ENCODE peak calls at places on chromosomes 5 and 9, in seven cellular contexts. H, D, V, N, R, J and Q are unnamed samples.

GRCh38 chr5:43075319-43076293 is 35.5 kb upstream of the ANXA2R start:
- DNase-seq in H (no peak), D (no peak), V (no peak), N (peak; percentile 48), R (peak; percentile 34), J (no peak), Q (no peak)

GRCh38 chr5:178777557-178777956 is 47.1 kb upstream of the ZNF354A start:
- DNase-seq in H (no peak), D (no peak), V (no peak), N (peak; percentile 94), R (no peak), J (no peak), Q (no peak)

GRCh38 chr9:91179237-91180138 is 182.2 kb downstream of the AUH start:
- DNase-seq in H (no peak), D (no peak), V (no peak), N (no peak), R (peak; percentile 54), J (no peak), Q (no peak)

GRCh38 chr5:89968870-89969472 is 440.6 kb downstream of the CETN3 start:
- DNase-seq in H (no peak), D (no peak), V (no peak), N (no peak), R (peak; percentile 69), J (peak; percentile 11), Q (peak; percentile 4)

GRCh38 chr5:69368458-69369368 is 607 bp downstream of the AK6 start:
- DNase-seq in H (peak; percentile 8), D (peak; percentile 43), V (no peak), N (peak; percentile 62), R (peak; percentile 19), J (no peak), Q (no peak)

GRCh38 chr9:128271112-128271511 is 4.7 kb downstream of the GOLGA2 start:
- DNase-seq in H (no peak), D (no peak), V (peak; percentile 36), N (no peak), R (no peak), J (no peak), Q (no peak)

GRCh38 chr9:89669361-89669842 is 64.6 kb downstream of the GADD45G start:
- DNase-seq in H (no peak), D (no peak), V (peak; percentile 26), N (no peak), R (no peak), J (peak; percentile 67), Q (no peak)

GRCh38 chr9:79014929-79015699 is 556.7 kb upstream of the TLE4 start:
- DNase-seq in H (no peak), D (no peak), V (no peak), N (no peak), R (no peak), J (no peak), Q (no peak)

GRCh38 chr5:104130320-104130719 is 567.7 kb upstream of the NUDT12 start:
- DNase-seq in H (no peak), D (no peak), V (no peak), N (no peak), R (no peak), J (no peak), Q (no peak)

GRCh38 chr5:40594811-40595210 is 84.9 kb upstream of the PTGER4 start:
- DNase-seq in H (no peak), D (no peak), V (no peak), N (no peak), R (peak; percentile 22), J (no peak), Q (no peak)

GRCh38 chr5:10610058-10610457 is 46.2 kb downstream of the ANKRD33B start:
- DNase-seq in H (no peak), D (no peak), V (no peak), N (no peak), R (no peak), J (no peak), Q (no peak)

GRCh38 chr9:93662952-93663572 is 86.7 kb downstream of the PHF2 start:
- DNase-seq in H (no peak), D (no peak), V (no peak), N (no peak), R (no peak), J (no peak), Q (no peak)

GRCh38 chr5:180910735-180911134 is 11.8 kb downstream of the BTNL8 start:
- DNase-seq in H (no peak), D (no peak), V (no peak), N (no peak), R (no peak), J (no peak), Q (no peak)

GRCh38 chr9:107137495-107138202 is 145.4 kb upstream of the RAD23B start:
- DNase-seq in H (no peak), D (peak; percentile 57), V (no peak), N (peak; percentile 31), R (peak; percentile 31), J (no peak), Q (peak; percentile 25)

GRCh38 chr9:79471577-79472543 is 99.9 kb upstream of the TLE4 start:
- DNase-seq in H (peak; percentile 53), D (peak; percentile 53), V (no peak), N (peak; percentile 30), R (peak; percentile 42), J (peak; percentile 57), Q (no peak)

GRCh38 chr9:35691325-35691631 is 1.6 kb upstream of the TPM2 start:
- DNase-seq in H (no peak), D (no peak), V (no peak), N (no peak), R (no peak), J (no peak), Q (no peak)

GRCh38 chr5:32545102-32545847 is 40.1 kb upstream of the SUB1 start:
- DNase-seq in H (no peak), D (no peak), V (no peak), N (peak; percentile 65), R (no peak), J (no peak), Q (no peak)

GRCh38 chr5:123997354-123998215 is 485.6 kb downstream of the CSNK1G3 start:
- DNase-seq in H (peak; percentile 64), D (peak; percentile 13), V (no peak), N (no peak), R (peak; percentile 69), J (no peak), Q (peak; percentile 61)

GRCh38 chr5:157651011-157651611 is 1.1 kb downstream of the SOX30 start:
- DNase-seq in H (no peak), D (no peak), V (no peak), N (no peak), R (no peak), J (no peak), Q (no peak)

GRCh38 chr5:157651623-157652376 is 438 bp downstream of the SOX30 start:
- DNase-seq in H (no peak), D (no peak), V (peak; percentile 77), N (no peak), R (peak; percentile 35), J (peak; percentile 64), Q (no peak)

GRCh38 chr5:157648275-157648990 is 3.8 kb downstream of the SOX30 start:
- DNase-seq in H (no peak), D (no peak), V (no peak), N (no peak), R (peak; percentile 42), J (no peak), Q (no peak)

GRCh38 chr5:157649091-157649490 is 3.1 kb downstream of the SOX30 start:
- DNase-seq in H (no peak), D (no peak), V (no peak), N (no peak), R (no peak), J (no peak), Q (no peak)

DNA sequence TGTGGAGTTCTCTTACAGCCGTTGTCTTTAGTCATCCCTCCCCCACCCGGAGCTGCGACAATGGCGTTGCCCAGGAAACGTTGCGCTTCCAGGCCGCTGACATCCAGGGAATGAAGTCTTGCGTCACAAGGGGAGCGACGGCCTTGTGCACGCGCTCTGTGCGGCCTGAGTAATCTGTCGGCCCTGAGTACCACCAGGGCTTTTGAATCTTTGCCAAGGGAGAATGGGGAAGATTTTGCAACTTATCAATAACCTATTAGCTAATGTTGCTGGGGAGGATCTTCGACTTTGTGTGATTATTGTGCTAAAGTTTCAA is at the start of gene SOX30:
- DNase-seq in H (no peak), D (no peak), V (no peak), N (no peak), R (no peak), J (no peak), Q (no peak)
- H3K4me3 ChIP-seq in H (peak within 1 kb of the TSS; percentile 27), D (no peak within 1 kb of the TSS), V (no peak within 1 kb of the TSS), N (no peak within 1 kb of the TSS), R (peak within 1 kb of the TSS; percentile 19), J (no peak within 1 kb of the TSS), Q (peak within 1 kb of the TSS; percentile 23)

DNA sequence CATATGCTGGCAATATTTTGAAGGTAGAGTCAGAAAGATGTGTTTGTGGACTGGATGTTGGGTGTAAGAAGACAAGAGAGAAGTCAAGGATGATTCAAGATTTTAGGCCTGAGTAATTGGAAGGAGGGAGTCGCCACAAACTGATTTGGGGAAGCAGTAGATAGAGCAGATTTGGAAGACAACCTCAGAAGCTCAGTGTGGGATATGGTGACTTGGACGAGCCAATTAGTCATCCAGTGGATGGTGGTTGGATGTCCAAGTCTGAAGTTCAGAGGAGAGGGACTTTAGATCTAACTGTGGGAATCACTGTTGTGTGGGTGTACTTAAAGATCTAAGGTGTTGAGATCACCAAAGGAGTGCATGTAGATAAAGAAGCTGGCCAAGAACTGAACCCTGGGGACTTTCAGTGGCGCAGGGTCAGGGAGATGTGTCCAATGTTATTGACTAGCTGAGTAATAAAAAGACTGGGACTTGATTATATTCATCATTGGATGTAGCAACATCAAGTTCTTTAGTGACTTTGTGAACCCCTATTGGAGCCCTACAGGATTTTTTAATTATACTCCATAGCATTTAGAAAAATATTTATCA is 2.3 kb downstream of the IDNK start:
- DNase-seq in H (no peak), D (no peak), V (no peak), N (peak; percentile 27), R (no peak), J (no peak), Q (no peak)
- H3K4me3 ChIP-seq in H (no peak overlapping the region), D (no peak overlapping the region), V (no peak overlapping the region), N (no peak overlapping the region), R (no peak overlapping the region), J (no peak overlapping the region), Q (no peak overlapping the region)

DNA sequence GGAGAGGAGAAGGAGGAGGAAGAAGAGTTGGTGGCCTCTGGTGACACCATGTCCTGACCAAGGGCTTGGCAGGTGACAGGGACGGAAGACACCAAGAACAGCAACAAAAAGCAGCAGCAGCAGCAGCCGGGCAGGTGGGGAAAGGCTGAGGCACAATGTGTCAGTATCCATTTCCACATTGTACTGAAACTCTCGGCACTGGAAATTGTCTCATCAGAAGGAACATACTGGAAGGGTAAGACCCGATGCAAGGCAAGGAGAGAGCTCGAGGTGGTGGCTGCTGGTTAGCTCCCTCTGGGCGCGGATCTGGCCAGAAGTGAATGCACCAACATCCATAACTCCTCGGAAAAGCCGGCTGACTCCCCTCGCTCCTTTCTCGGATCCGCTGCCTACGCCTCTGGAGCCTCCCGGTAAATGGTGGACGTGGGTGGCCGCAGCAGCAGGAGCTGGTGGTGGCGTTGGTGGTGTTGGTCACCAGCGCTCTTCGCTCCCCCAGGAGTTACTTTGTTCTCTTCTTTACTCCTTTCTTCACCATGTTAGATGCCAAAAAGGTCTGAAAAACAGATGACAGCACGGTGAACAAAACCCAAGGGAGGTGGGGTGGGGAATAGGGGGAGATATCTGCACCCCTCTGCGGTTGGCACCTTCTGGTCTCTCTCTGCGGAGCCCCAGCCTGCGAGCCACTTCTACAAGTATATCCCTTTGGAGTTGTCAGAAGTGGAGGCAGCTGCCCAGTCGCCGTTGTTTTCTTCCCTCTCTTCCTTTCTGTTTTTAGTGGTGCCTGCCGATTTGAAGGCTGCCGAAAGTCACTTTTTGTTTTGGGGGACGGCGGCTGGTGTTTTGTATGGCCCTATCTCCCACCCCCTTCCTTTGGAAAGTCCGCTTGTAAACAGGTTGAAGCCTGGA is 463 bp downstream of the FGF10 start:
- DNase-seq in H (no peak), D (peak; percentile 46), V (peak; percentile 73), N (no peak), R (peak; percentile 11), J (peak; percentile 40), Q (no peak)
- H3K4me3 ChIP-seq in H (peak overlapping the region; percentile 45), D (peak overlapping the region; percentile 55), V (peak overlapping the region; percentile 77), N (no peak overlapping the region), R (peak overlapping the region; percentile 40), J (peak overlapping the region; percentile 53), Q (peak overlapping the region; percentile 10)

GRCh38 chr5:88390007-88390385 is 121.4 kb upstream of the TMEM161B start:
- DNase-seq in H (no peak), D (no peak), V (no peak), N (no peak), R (no peak), J (no peak), Q (no peak)
- H3K4me3 ChIP-seq in H (no peak overlapping the region), D (no peak overlapping the region), V (no peak overlapping the region), N (no peak overlapping the region), R (no peak overlapping the region), J (no peak overlapping the region), Q (no peak overlapping the region)